ENCODE peak calls at places on chromosomes 16 and 17, in seven cellular contexts. R is GM23248, V is WERI-Rb-1, N is IMR-90, Y is neural progenitor cell, W is hepatocyte, H is endothelial cell of umbilical vein. D is an unnamed sample.

GRCh38 chr17:11135819-11136218 is 105.2 kb upstream of the SHISA6 start:
- DNase-seq in H (no peak), Y (no peak), R (no peak), V (no peak), N (no peak), W (no peak), D (no peak)

GRCh38 chr16:75250809-75251279 is 580 bp downstream of the BCAR1 start:
- DNase-seq in Y (peak), R (peak), H (no peak), V (no peak), N (no peak), W (peak), D (no peak)

GRCh38 chr17:17116406-17116805 is 74.1 kb downstream of the MPRIP start:
- DNase-seq in V (no peak), W (no peak), H (no peak), N (no peak), Y (no peak), R (no peak), D (no peak)

GRCh38 chr17:2707721-2708584 is 3.6 kb downstream of the CLUH start:
- DNase-seq in H (no peak), N (no peak), R (peak), W (peak), V (peak), Y (peak), D (peak)

GRCh38 chr16:87550510-87550961 is 51.8 kb upstream of the JPH3 start:
- DNase-seq in Y (peak), N (no peak), W (no peak), R (peak), H (no peak), V (peak), D (no peak)

GRCh38 chr16:88527186-88527936 is 42.8 kb upstream of the ZC3H18 start:
- DNase-seq in W (peak), V (peak), Y (peak), H (peak), N (peak), R (peak), D (no peak)

GRCh38 chr17:12422632-12423031 is 243.1 kb upstream of the MYOCD start:
- DNase-seq in H (no peak), Y (no peak), V (peak), W (no peak), R (no peak), N (no peak), D (no peak)

GRCh38 chr17:9350083-9350482 is 225.5 kb downstream of the STX8 start:
- DNase-seq in Y (no peak), H (no peak), R (peak), V (no peak), W (no peak), N (peak), D (no peak)

GRCh38 chr17:51662204-51663056 is 402.1 kb downstream of the UTP18 start:
- DNase-seq in W (no peak), H (no peak), Y (no peak), R (no peak), V (no peak), N (no peak), D (no peak)

GRCh38 chr16:79757968-79758367 is 157.4 kb upstream of the MAF start:
- DNase-seq in W (no peak), N (no peak), R (no peak), H (no peak), Y (no peak), V (no peak), D (no peak)

GRCh38 chr16:31130899-31131298 is 4.6 kb downstream of the PRSS8 start:
- DNase-seq in V (no peak), R (no peak), Y (no peak), H (no peak), N (no peak), W (peak), D (no peak)

GRCh38 chr17:50163846-50164696 is 1.7 kb upstream of the SGCA start:
- DNase-seq in W (no peak), V (no peak), R (no peak), H (no peak), Y (no peak), N (no peak), D (no peak)

GRCh38 chr16:68086336-68086821 is 1.2 kb downstream of the NFATC3 start:
- DNase-seq in H (peak), Y (peak), V (no peak), R (peak), N (peak), W (no peak), D (no peak)

GRCh38 chr16:68088130-68088972 is 3.2 kb downstream of the NFATC3 start:
- DNase-seq in N (no peak), W (no peak), Y (no peak), H (no peak), R (no peak), V (no peak), D (no peak)

GRCh38 chr16:68087688-68088087 is 2.5 kb downstream of the NFATC3 start:
- DNase-seq in W (no peak), V (no peak), R (no peak), N (no peak), H (no peak), Y (no peak), D (no peak)

GRCh38 chr16:68085259-68086071 is at the start of gene NFATC3:
- DNase-seq in W (peak), H (peak), V (peak), N (peak), R (peak), Y (peak), D (no peak)

DNA sequence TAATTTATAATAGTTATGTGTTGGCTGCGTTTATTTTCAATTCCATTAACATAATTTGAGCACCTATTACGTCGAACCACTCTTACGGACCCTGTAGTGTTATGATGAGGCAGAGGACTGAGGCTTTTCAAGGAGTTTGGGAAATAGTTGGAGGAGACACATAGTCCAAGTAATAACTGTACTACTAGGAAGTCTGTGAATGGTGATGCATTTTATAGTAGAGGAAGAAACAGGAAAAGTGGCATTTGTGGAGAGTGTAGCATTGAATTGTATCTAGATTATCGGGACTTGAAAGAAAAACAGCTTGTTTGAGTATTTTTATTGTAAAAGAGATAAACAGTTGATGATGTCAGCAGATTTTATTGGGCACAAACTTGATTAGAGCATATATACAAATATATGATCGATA is 1.7 kb downstream of the NFATC3 start:
- DNase-seq in H (no peak), V (no peak), W (no peak), N (no peak), R (peak), Y (no peak), D (no peak)
- H3K27ac ChIP-seq in H (peak), V (peak), W (peak), N (no peak), R (peak), Y (no peak), D (no peak)

DNA sequence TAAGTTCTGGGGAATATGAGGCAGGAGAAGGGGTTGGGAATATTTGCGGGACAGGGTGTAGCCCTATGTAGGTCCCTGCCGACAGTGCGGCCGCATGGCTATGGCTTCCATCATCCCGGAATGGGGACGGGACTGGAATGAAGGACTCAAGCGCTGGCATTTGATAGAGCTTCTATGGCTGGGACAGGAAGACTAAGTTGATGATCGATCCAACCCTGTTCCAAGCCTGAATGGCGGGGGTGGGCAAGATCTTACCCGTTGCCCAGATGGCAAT is 47.1 kb downstream of the SRCIN1 start:
- DNase-seq in Y (peak), W (no peak), N (no peak), V (no peak), H (no peak), R (no peak), D (no peak)
- H3K27ac ChIP-seq in Y (no peak), W (no peak), N (no peak), V (peak), H (no peak), R (no peak), D (peak)

GRCh38 chr16:29114476-29115012 is 129.7 kb downstream of the LAT start:
- DNase-seq in H (no peak), N (no peak), W (peak), Y (no peak), R (no peak), V (peak), D (no peak)
- H3K27ac ChIP-seq in H (no peak), N (peak), W (peak), Y (no peak), R (no peak), V (no peak), D (no peak)

GRCh38 chr16:10752843-10753523 is 9.3 kb downstream of the NUBP1 start:
- DNase-seq in W (no peak), Y (no peak), H (no peak), N (no peak), R (no peak), V (peak), D (no peak)
- H3K27ac ChIP-seq in W (no peak), Y (no peak), H (no peak), N (no peak), R (no peak), V (peak), D (no peak)